ENCODE peak calls at places on chromosomes 7 and 10, in six cellular contexts. P is A549; G is stimulated activated CD8-positive, alpha-beta memory T cell treated with anti-CD3 and anti-CD28 coated beads, Interleukin-4, amount 100 ng/mL, for 1 hour; S is hippocampal formation; J is NCI-H1417; D is head of caudate nucleus. Z is an unnamed sample.

GRCh38 chr10:23158370-23158769 is 33.7 kb upstream of the PTF1A start:
- DNase-seq in D (peak; percentile 53), G (no peak), S (peak; percentile 74), J (peak; percentile 75), P (peak; percentile 71), Z (peak; percentile 69)

GRCh38 chr10:34207350-34207749 is 607.7 kb downstream of the PARD3 start:
- DNase-seq in P (no peak), G (no peak), D (no peak), J (no peak), S (no peak), Z (no peak)

GRCh38 chr7:85185355-85186082 is 1.3 kb downstream of the SEMA3D start:
- DNase-seq in S (no peak), G (no peak), D (peak; percentile 18), J (peak; percentile 90), P (peak; percentile 28), Z (no peak)

GRCh38 chr10:130967784-130968183 is 343.7 kb downstream of the TCERG1L start:
- DNase-seq in S (no peak), D (no peak), G (no peak), J (no peak), P (no peak), Z (no peak)

GRCh38 chr7:106679153-106679931 is 18.4 kb upstream of the CCDC71L start:
- DNase-seq in D (no peak), S (no peak), G (no peak), J (no peak), P (peak; percentile 53), Z (peak; percentile 54)

GRCh38 chr7:121372376-121373024 is 23.6 kb downstream of the FAM3C start:
- DNase-seq in G (no peak), P (no peak), D (no peak), J (peak; percentile 61), S (no peak), Z (no peak)

GRCh38 chr7:30469303-30469702 is 9.3 kb downstream of the NOD1 start:
- DNase-seq in P (peak; percentile 97), S (peak; percentile 61), G (no peak), D (no peak), J (no peak), Z (peak; percentile 89)

GRCh38 chr10:14659626-14660196 is 115.0 kb downstream of the FAM107B start:
- DNase-seq in P (no peak), J (no peak), G (no peak), S (no peak), D (no peak), Z (no peak)

GRCh38 chr10:62959553-62959952 is 143.4 kb upstream of the EGR2 start:
- DNase-seq in G (no peak), J (no peak), D (no peak), S (no peak), P (no peak), Z (no peak)

GRCh38 chr10:24951201-24952145 is 933 bp downstream of the PRTFDC1 start:
- DNase-seq in J (peak; percentile 82), P (peak; percentile 46), S (peak; percentile 65), G (no peak), D (no peak), Z (no peak)

GRCh38 chr7:47638679-47639306 is 56.9 kb upstream of the TNS3 start:
- DNase-seq in G (no peak), S (no peak), P (peak; percentile 72), J (no peak), D (no peak), Z (no peak)

GRCh38 chr7:101681170-101682007 is 52.3 kb upstream of the MYL10 start:
- DNase-seq in S (peak; percentile 3), P (peak; percentile 78), G (no peak), J (no peak), D (no peak), Z (peak; percentile 99)

GRCh38 chr10:75049316-75050285 is 61.9 kb upstream of the SAMD8 start:
- DNase-seq in S (no peak), P (no peak), G (no peak), D (no peak), J (no peak), Z (no peak)